ENCODE peak calls at places on chromosomes 7 and 10, in eight cellular contexts. V is activated CD4-positive, alpha-beta T cell treated with anti-CD3 and anti-CD28 coated beads, Interleukin-2, amount 10 ng/mL, durations not matched to agents 7 days and 5 days; R is amygdala; H is activated T-helper 9 cell treated with anti-CD3 and anti-CD28 coated beads, Interleukin-2, amount 50 U/mL, for 16 hours; G is prostate gland; K is neural crest cell; Q is fibroblast of the aortic adventitia; D is iPS-NIHi11. M is an unnamed sample.

GRCh38 chr10:133438711-133439273 is 14.4 kb upstream of the SPRN start:
- DNase-seq in K (no peak), R (no peak), V (peak; percentile 41), D (no peak), G (no peak), H (no peak), Q (peak; percentile 6), M (peak; percentile 51)

GRCh38 chr10:14391342-14391741 is 60.6 kb upstream of the FRMD4A start:
- DNase-seq in H (no peak), V (no peak), G (no peak), R (no peak), D (no peak), K (no peak), Q (no peak), M (no peak)

GRCh38 chr7:3176112-3176836 is 124.8 kb upstream of the SDK1 start:
- DNase-seq in Q (no peak), R (no peak), H (no peak), D (no peak), V (no peak), K (no peak), G (no peak), M (no peak)

GRCh38 chr10:76899490-76899889 is 738.1 kb downstream of the KCNMA1 start:
- DNase-seq in V (no peak), G (no peak), Q (peak; percentile 76), D (no peak), H (no peak), K (no peak), R (no peak), M (peak; percentile 31)

GRCh38 chr10:97534746-97535367 is 36.1 kb downstream of the UBTD1 start:
- DNase-seq in Q (no peak), G (no peak), K (no peak), H (no peak), D (peak; percentile 82), R (peak; percentile 15), V (peak; percentile 24), M (peak; percentile 43)

GRCh38 chr10:20953120-20953519 is 56.0 kb upstream of the NEBL start:
- DNase-seq in G (no peak), H (no peak), D (no peak), Q (no peak), V (no peak), R (no peak), K (no peak), M (no peak)

GRCh38 chr7:104444019-104444418 is 115.6 kb downstream of the LHFPL3 start:
- DNase-seq in V (no peak), Q (no peak), G (no peak), H (no peak), R (no peak), D (no peak), K (no peak), M (no peak)

GRCh38 chr7:46321556-46322205 is 400.6 kb upstream of the IGFBP3 start:
- DNase-seq in R (no peak), G (no peak), H (no peak), K (no peak), D (no peak), Q (peak; percentile 40), V (no peak), M (no peak)

GRCh38 chr7:48171190-48171589 is at the start of gene ABCA13:
- DNase-seq in G (no peak), Q (peak; percentile 14), K (no peak), R (no peak), D (no peak), V (no peak), H (no peak), M (no peak)

GRCh38 chr10:84613336-84614021 is 285.1 kb downstream of the CCSER2 start:
- DNase-seq in V (no peak), R (peak; percentile 3), K (peak; percentile 37), Q (peak; percentile 2), H (no peak), G (peak; percentile 53), D (peak; percentile 73), M (peak; percentile 53)

GRCh38 chr10:61262486-61263261 is 190.5 kb downstream of the TMEM26 start:
- DNase-seq in D (no peak), H (no peak), Q (peak; percentile 54), V (no peak), G (no peak), K (no peak), R (no peak), M (no peak)

GRCh38 chr10:11721813-11722212 is 20.4 kb upstream of the ECHDC3 start:
- DNase-seq in R (no peak), D (no peak), H (no peak), K (no peak), V (no peak), Q (no peak), G (no peak), M (no peak)

GRCh38 chr10:12073526-12073925 is 4.8 kb downstream of the DHTKD1 start:
- DNase-seq in K (no peak), V (no peak), R (no peak), D (no peak), G (no peak), H (no peak), Q (no peak), M (no peak)

GRCh38 chr10:127999291-127999690 is 92.4 kb downstream of the PTPRE start:
- DNase-seq in K (no peak), D (no peak), Q (no peak), V (no peak), G (no peak), H (no peak), R (peak; percentile 45), M (no peak)

GRCh38 chr7:140773104-140773503 is 76.6 kb downstream of the NDUFB2 start:
- DNase-seq in H (no peak), D (no peak), G (no peak), K (no peak), Q (no peak), R (no peak), V (no peak), M (no peak)

GRCh38 chr10:115762029-115762428 is 511.0 kb downstream of the GFRA1 start:
- DNase-seq in D (no peak), G (no peak), V (no peak), Q (peak; percentile 42), H (no peak), R (no peak), K (no peak), M (no peak)

GRCh38 chr10:114715171-114715670 is 57.1 kb upstream of the ABLIM1 start:
- DNase-seq in V (no peak), G (no peak), R (no peak), D (no peak), H (no peak), K (no peak), Q (peak; percentile 85), M (peak; percentile 31)

GRCh38 chr7:25369794-25370193 is 141.5 kb upstream of the NPVF start:
- DNase-seq in G (peak; percentile 35), V (no peak), Q (no peak), K (no peak), H (no peak), D (no peak), R (no peak), M (no peak)

GRCh38 chr7:125481323-125481722 is 551.7 kb upstream of the POT1 start:
- DNase-seq in Q (no peak), K (no peak), V (no peak), R (no peak), D (no peak), H (no peak), G (no peak), M (no peak)

GRCh38 chr7:18302077-18302476 is 193.5 kb upstream of the HDAC9 start:
- DNase-seq in R (no peak), G (no peak), D (no peak), V (no peak), K (no peak), Q (no peak), H (no peak), M (no peak)

GRCh38 chr10:72503241-72503640 is 122.6 kb downstream of the MICU1 start:
- DNase-seq in D (no peak), G (no peak), Q (peak; percentile 67), H (no peak), K (no peak), V (no peak), R (no peak), M (no peak)

GRCh38 chr7:14639329-14639728 is 263.2 kb downstream of the DGKB start:
- DNase-seq in H (no peak), R (no peak), K (no peak), V (no peak), D (no peak), G (no peak), Q (no peak), M (no peak)

GRCh38 chr7:21104124-21104500 is 317.4 kb upstream of the SP8 start:
- DNase-seq in R (no peak), Q (no peak), K (no peak), H (no peak), V (no peak), G (no peak), D (no peak), M (no peak)

GRCh38 chr7:38211486-38211885 is 33.4 kb downstream of the STARD3NL start:
- DNase-seq in V (no peak), H (no peak), R (no peak), G (no peak), Q (peak; percentile 56), K (no peak), D (no peak), M (no peak)

GRCh38 chr7:2607913-2608899 is 23.6 kb upstream of the TTYH3 start:
- DNase-seq in Q (no peak), K (peak; percentile 41), V (no peak), D (peak; percentile 23), R (no peak), H (no peak), G (no peak), M (no peak)

GRCh38 chr10:75357500-75357899 is 44.1 kb downstream of the ZNF503 start:
- DNase-seq in Q (no peak), V (no peak), D (no peak), G (no peak), K (no peak), R (no peak), H (no peak), M (no peak)